ENCODE peak calls at places on chromosome 6, in nine cellular contexts. G, U, M, E, P, C, F, K and I are unnamed samples.
A peak's percentile ranks its signal among the peaks of the same experiment; 100 is the strongest.

GRCh38 chr6:53822355-53823115 is 27.7 kb downstream of the LRRC1 start:
- DNase-seq in G (no peak), U (no peak), M (no peak), E (no peak), P (no peak), C (no peak), F (no peak), K (no peak), I (no peak)

GRCh38 chr6:88166901-88167624 is 916 bp upstream of the CNR1 start:
- DNase-seq in G (no peak), U (peak; percentile 30), M (no peak), E (no peak), P (no peak), C (peak; percentile 46), F (peak; percentile 46), K (peak; percentile 51), I (no peak)

GRCh38 chr6:52305948-52306767 is 21.6 kb upstream of the MCM3 start:
- DNase-seq in G (no peak), U (peak; percentile 83), M (no peak), E (no peak), P (no peak), C (no peak), F (peak; percentile 72), K (peak; percentile 68), I (no peak)

GRCh38 chr6:84774174-84775158 is 10.1 kb upstream of the TBX18 start:
- DNase-seq in G (peak; percentile 82), U (no peak), M (peak; percentile 74), E (no peak), P (peak; percentile 80), C (peak; percentile 50), F (peak; percentile 78), K (peak; percentile 72), I (peak; percentile 85)

GRCh38 chr6:100343678-100344077 is 121.0 kb downstream of the SIM1 start:
- DNase-seq in G (peak; percentile 29), U (no peak), M (no peak), E (no peak), P (no peak), C (no peak), F (no peak), K (no peak), I (no peak)

GRCh38 chr6:151043944-151044343 is 178.4 kb downstream of the MTHFD1L start:
- DNase-seq in G (no peak), U (no peak), M (no peak), E (no peak), P (no peak), C (no peak), F (no peak), K (no peak), I (no peak)

GRCh38 chr6:50822078-50822476 is 3.4 kb downstream of the TFAP2B start:
- DNase-seq in G (no peak), U (no peak), M (no peak), E (no peak), P (no peak), C (no peak), F (no peak), K (no peak), I (no peak)

GRCh38 chr6:157650261-157650640 is 172.8 kb upstream of the SNX9 start:
- DNase-seq in G (no peak), U (no peak), M (peak; percentile 67), E (no peak), P (no peak), C (no peak), F (no peak), K (no peak), I (no peak)

GRCh38 chr6:135514706-135515105 is 17.2 kb upstream of the AHI1 start:
- DNase-seq in G (no peak), U (no peak), M (no peak), E (no peak), P (no peak), C (no peak), F (no peak), K (no peak), I (no peak)

GRCh38 chr6:45791600-45792168 is 224.0 kb downstream of the CLIC5 start:
- DNase-seq in G (peak; percentile 41), U (no peak), M (no peak), E (no peak), P (no peak), C (no peak), F (no peak), K (no peak), I (no peak)

GRCh38 chr6:151239603-151240035 is at the start of gene AKAP12:
- DNase-seq in G (peak; percentile 63), U (no peak), M (peak; percentile 58), E (no peak), P (peak; percentile 28), C (no peak), F (no peak), K (no peak), I (no peak)

GRCh38 chr6:24909281-24910216 is 26.2 kb downstream of the RIPOR2 start:
- DNase-seq in G (no peak), U (peak; percentile 29), M (no peak), E (no peak), P (no peak), C (no peak), F (no peak), K (no peak), I (no peak)

GRCh38 chr6:44177691-44178423 is 19.2 kb downstream of the CAPN11 start:
- DNase-seq in G (peak; percentile 98), U (no peak), M (peak; percentile 70), E (no peak), P (peak; percentile 33), C (peak; percentile 64), F (no peak), K (no peak), I (no peak)

DNA sequence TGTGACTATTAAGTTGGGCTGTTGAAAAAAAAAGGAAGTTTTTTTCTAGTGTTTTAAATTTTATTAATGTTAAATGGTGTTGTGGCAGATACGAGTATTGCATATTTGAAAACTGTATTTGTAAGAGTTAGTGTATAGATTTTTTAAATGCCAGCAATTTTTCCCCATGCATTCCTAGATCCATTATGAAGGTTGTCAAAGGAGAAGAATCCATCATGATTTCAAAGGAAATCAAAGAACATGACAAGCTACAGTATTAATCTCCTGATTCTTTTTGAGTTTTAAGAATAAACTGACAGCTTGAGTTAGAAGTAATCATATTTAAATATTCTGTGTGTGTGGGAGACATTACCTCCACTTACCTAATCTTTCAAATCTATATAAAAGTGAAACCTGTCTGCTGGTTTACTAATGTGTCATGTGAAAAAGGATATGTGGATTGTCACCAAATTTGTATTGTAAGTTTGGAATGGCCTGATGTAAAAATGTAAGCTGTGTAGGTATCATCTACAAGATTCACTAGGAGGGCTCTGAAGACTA is 111.0 kb upstream of the HS3ST5 start:
- DNase-seq in G (no peak), U (no peak), M (no peak), E (no peak), P (no peak), C (no peak), F (no peak), K (no peak), I (no peak)
- TF ChIP-seq CTCF in G (no peak), U (no peak), M (no peak), E (no peak), P (no peak), C (no peak), F (no peak), K (no peak), I (no peak)

DNA sequence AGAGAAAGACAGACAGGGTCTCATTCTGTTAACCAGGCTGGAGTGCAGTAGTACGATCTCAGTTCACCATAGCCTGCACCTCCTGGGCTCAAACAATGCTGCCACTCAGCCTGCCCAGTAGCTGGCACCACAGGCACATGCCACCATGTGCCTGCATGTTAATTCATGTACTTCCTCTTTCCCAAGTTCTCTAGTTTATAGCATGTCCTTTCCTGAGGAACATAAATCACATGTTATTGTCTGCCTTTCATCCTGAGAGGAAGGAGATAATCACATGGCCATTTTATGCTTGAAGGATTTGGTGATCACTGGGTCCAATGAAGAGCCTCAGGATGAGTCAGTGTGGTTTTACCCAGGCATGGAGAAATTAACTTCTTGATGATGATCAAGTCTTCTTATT is 47.9 kb downstream of the COL11A2 start:
- DNase-seq in G (no peak), U (no peak), M (no peak), E (no peak), P (no peak), C (no peak), F (no peak), K (no peak), I (no peak)
- TF ChIP-seq CTCF in G (no peak), U (no peak), M (no peak), E (no peak), P (no peak), C (no peak), F (no peak), K (no peak), I (no peak)

DNA sequence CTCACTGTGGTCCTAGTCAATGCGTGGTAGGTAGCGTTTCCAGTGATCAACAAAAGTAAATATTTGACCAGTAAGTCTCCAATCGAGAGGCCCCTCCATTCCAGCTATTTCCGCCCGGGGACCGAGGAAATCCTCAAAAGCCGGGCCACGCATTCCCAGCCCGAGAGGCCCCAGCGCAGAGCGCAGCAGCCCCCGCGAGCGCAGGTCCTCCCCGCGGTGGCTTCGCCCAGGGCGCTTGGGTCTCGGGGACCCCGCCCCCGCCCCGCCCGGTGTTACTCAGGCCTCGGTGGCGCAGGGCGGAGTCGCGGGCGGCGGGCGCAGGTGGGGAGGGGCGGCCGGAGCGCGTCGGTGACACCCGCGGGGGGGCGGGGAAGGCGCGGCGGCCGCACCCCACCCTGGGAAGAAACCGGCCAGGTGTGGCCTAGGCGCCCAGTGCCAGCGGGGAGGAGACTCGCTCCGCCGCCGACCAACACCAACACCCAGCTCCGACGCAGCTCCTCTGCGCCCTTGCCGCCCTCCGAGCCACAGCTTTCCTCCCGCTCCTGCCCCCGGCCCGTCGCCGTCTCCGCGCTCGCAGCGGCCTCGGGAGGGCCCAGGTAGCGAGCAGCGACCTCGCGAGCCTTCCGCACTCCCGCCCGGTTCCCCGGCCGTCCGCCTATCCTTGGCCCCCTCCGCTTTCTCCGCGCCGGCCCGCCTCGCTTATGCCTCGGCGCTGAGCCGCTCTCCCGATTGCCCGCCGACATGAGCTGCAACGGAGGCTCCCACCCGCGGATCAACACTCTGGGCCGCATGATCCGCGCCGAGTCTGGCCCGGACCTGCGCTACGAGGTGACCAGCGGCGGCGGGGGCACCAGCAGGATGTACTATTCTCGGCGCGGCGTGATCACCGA is at the start of gene DSP:
- DNase-seq in G (peak; percentile 22), U (peak; percentile 9), M (peak; percentile 51), E (peak; percentile 1), P (peak; percentile 69), C (peak; percentile 72), F (peak; percentile 62), K (peak; percentile 57), I (peak; percentile 86)
- TF ChIP-seq CTCF in G (no peak), U (no peak), M (no peak), E (no peak), P (no peak), C (no peak), F (no peak), K (no peak), I (no peak)

DNA sequence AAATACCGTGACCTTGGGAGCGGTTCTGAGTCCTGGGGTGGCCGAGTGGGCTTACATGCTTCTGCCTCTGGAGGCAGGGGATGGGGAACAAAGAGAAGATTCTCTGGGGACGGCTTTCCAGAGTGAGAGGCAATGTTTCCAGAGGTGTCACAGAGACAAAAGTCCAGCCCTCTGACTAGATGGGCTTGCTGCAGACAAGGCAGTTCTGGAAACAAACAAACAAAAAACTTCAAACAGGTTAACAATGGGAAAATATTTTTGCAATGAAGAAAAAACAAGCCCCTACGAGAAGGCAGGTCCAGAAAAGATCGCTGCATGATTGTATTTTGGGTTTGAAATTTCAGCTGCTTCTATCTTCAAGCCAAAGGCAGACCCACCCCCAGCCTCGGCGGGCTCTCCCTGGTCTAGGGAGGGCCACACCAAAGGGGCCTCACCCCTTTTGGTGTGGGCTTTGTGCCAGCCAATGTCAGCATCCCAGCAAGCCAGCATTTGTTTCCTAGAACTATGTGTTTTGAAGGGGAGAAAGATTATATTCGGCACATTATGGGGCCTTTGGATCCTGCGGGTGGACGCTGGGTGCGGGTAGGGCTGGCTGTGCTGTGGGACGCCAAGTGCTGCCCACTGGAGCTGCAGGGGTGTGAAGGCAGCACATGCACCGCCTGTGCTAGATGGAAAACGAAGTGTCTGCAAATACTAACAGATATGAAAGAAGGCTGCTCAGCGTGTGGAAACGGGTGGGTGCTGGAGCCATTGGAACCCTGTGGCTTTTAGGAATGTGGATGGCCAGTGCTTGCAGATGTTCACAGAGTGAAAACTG is 43.0 kb downstream of the RIOK1 start:
- DNase-seq in G (no peak), U (no peak), M (no peak), E (no peak), P (no peak), C (no peak), F (no peak), K (no peak), I (no peak)
- TF ChIP-seq CTCF in G (no peak), U (no peak), M (no peak), E (no peak), P (no peak), C (no peak), F (no peak), K (no peak), I (no peak)